ENCODE peak calls at places on chromosome 14, in four cellular contexts. One of them, this sample, is unnamed.

GRCh38 chr14:65949711-65950516 is 536.3 kb upstream of the CCDC196 start:
- DNase-seq in A549: peak
- DNase-seq in ovary: no peak
- DNase-seq in thyroid gland: peak
- DNase-seq in this sample: no peak

GRCh38 chr14:88364710-88365413 is 20.6 kb upstream of the SPATA7 start:
- DNase-seq in thyroid gland: no peak
- DNase-seq in ovary: no peak
- DNase-seq in A549: no peak
- DNase-seq in this sample: no peak

GRCh38 chr14:64158608-64159007 is 135.6 kb downstream of the ESR2 start:
- DNase-seq in ovary: no peak
- DNase-seq in thyroid gland: no peak
- DNase-seq in A549: no peak
- DNase-seq in this sample: peak

GRCh38 chr14:43479751-43480150 is 1027.3 kb downstream of the FSCB start:
- DNase-seq in A549: no peak
- DNase-seq in ovary: no peak
- DNase-seq in thyroid gland: no peak
- DNase-seq in this sample: no peak

GRCh38 chr14:65627315-65627714 is 214.8 kb downstream of the FUT8 start:
- DNase-seq in thyroid gland: no peak
- DNase-seq in ovary: no peak
- DNase-seq in A549: no peak
- DNase-seq in this sample: no peak

GRCh38 chr14:30608533-30609006 is 13.5 kb upstream of the SCFD1 start:
- DNase-seq in thyroid gland: no peak
- DNase-seq in ovary: no peak
- DNase-seq in A549: peak
- DNase-seq in this sample: no peak

GRCh38 chr14:32744811-32745445 is 193.8 kb upstream of the NPAS3 start:
- DNase-seq in A549: no peak
- DNase-seq in ovary: no peak
- DNase-seq in thyroid gland: no peak
- DNase-seq in this sample: no peak

GRCh38 chr14:63852271-63852816 is 460 bp upstream of the SYNE2 start:
- DNase-seq in A549: peak
- DNase-seq in ovary: no peak
- DNase-seq in thyroid gland: peak
- DNase-seq in this sample: no peak

GRCh38 chr14:38187475-38187874 is 20.2 kb upstream of the SSTR1 start:
- DNase-seq in A549: no peak
- DNase-seq in thyroid gland: no peak
- DNase-seq in ovary: no peak
- DNase-seq in this sample: no peak

GRCh38 chr14:58280954-58281787 is 17.2 kb upstream of the ARID4A start:
- DNase-seq in A549: peak
- DNase-seq in thyroid gland: peak
- DNase-seq in ovary: no peak
- DNase-seq in this sample: peak

GRCh38 chr14:36661506-36662257 is at the start of gene PAX9:
- DNase-seq in A549: peak
- DNase-seq in thyroid gland: peak
- DNase-seq in ovary: peak
- DNase-seq in this sample: peak

GRCh38 chr14:99511421-99512109 is 30.4 kb downstream of the CCNK start:
- DNase-seq in A549: no peak
- DNase-seq in thyroid gland: no peak
- DNase-seq in ovary: peak
- DNase-seq in this sample: no peak

GRCh38 chr14:77843155-77843554 is 43.2 kb downstream of the ADCK1 start:
- DNase-seq in ovary: no peak
- DNase-seq in thyroid gland: no peak
- DNase-seq in A549: no peak
- DNase-seq in this sample: no peak

GRCh38 chr14:42715316-42715715 is 1108.6 kb downstream of the LRFN5 start:
- DNase-seq in A549: no peak
- DNase-seq in thyroid gland: no peak
- DNase-seq in ovary: no peak
- DNase-seq in this sample: no peak

GRCh38 chr14:86683525-86683924 is 1153.6 kb downstream of the FLRT2 start:
- DNase-seq in thyroid gland: no peak
- DNase-seq in A549: no peak
- DNase-seq in ovary: no peak
- DNase-seq in this sample: no peak

GRCh38 chr14:38964630-38965029 is 138.4 kb downstream of the SEC23A start:
- DNase-seq in ovary: no peak
- DNase-seq in thyroid gland: peak
- DNase-seq in A549: peak
- DNase-seq in this sample: no peak

GRCh38 chr14:91586451-91586850 is 76.3 kb upstream of the PPP4R3A start:
- DNase-seq in thyroid gland: no peak
- DNase-seq in A549: no peak
- DNase-seq in ovary: no peak
- DNase-seq in this sample: no peak

GRCh38 chr14:51462706-51463105 is 189.0 kb upstream of the FRMD6 start:
- DNase-seq in thyroid gland: no peak
- DNase-seq in ovary: no peak
- DNase-seq in A549: no peak
- DNase-seq in this sample: no peak

GRCh38 chr14:49870908-49871307 is 18.3 kb upstream of the NEMF start:
- DNase-seq in thyroid gland: no peak
- DNase-seq in A549: no peak
- DNase-seq in ovary: no peak
- DNase-seq in this sample: no peak

GRCh38 chr14:49865431-49865859 is 12.9 kb upstream of the NEMF start:
- DNase-seq in thyroid gland: peak
- DNase-seq in A549: peak
- DNase-seq in ovary: peak
- DNase-seq in this sample: peak

GRCh38 chr14:49863483-49864262 is 11.1 kb upstream of the NEMF start:
- DNase-seq in A549: no peak
- DNase-seq in ovary: no peak
- DNase-seq in thyroid gland: peak
- DNase-seq in this sample: peak

GRCh38 chr14:49868720-49869114 is 16.1 kb upstream of the NEMF start:
- DNase-seq in ovary: no peak
- DNase-seq in A549: no peak
- DNase-seq in thyroid gland: no peak
- DNase-seq in this sample: no peak

DNA sequence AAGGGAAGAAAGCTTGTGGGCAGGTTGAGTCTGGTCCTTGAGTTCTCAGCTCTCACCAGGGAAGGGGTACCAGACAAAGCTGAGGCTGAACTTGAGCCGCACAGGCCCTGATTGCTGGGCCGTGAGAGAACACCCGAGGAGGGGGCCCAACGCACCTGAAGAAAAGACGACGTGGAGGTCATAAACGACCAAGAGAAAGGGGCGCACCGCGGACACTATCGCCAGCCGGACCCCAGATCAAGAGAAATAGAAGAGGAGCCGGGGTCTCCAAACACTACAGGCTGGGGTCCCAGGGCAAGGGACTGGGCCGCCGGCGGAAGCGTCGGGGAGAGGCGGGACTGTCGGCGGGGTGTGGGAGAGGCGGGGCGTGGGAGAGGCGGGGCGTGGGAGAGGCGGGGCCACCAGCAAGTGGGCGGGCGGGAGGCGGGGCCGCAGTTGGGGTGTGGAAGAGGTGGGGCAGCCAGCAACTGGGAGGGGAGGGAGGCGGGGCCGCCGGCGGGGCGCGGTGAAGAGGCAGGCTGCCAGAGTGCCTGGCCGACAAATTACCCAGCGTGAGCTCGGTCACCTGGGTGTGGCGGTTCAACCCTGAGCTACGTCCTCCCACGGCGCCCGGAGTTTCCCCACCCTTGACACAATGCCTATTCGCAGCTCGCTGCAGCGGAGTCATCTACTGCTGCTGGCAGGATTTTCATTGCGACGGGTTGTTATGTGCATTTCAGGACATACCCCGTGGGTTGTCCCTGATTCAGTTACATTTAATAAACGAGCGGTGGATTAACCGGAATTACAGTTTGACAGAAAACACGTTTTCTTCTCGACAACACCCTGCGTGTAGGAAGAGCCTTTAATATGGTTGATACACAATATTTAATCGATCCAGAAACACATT is 15.5 kb upstream of the NEMF start:
- DNase-seq in A549: peak
- DNase-seq in ovary: peak
- DNase-seq in thyroid gland: peak
- DNase-seq in this sample: peak
- TF ChIP-seq POLR2A in A549: peak
- TF ChIP-seq POLR2A in ovary: peak
- TF ChIP-seq POLR2A in thyroid gland: peak
- TF ChIP-seq POLR2A in this sample: peak

DNA sequence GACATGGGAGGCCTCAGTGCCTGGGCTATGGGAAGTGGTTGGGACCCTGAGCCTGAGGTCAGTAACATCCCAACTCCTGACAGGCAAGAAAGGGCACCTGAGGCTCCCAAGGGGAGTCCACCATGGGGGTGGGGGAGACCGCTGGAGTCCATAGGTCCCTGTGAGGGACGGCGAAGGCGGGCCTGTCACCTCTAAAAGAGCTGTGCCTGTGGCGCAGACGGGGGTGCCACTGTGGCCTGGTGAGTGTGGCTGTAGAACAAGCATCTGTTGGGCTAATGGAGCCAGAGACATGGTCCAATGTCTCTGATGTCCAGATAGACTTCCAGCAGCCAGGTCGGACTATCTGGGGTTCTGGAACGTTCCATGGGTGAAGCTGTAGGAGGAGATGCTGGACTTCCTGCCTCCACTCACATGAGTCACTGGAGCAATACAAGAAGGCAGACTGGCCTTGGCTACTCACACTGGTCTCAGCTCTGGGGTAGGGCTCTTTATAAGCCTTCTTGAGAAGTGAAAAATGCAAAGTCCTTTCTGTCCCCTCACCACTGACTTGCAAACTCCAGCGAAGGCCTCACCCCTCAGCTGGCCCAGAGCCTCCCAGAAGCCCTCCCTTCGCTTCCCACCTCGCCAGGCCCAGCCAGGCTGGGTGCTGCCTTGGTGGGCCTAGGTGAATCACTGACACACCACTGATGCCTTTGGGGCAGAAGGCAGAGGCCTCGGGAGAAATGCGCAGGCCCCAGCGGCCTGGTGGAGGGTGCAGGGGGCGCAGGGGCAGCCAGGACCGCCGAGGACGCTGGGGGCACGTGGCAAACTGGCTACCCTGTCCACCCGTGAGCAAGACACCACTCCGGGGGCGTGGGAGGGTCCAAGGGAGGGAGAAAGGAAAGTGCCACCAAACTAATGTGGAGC is 1.1 kb upstream of the TRAF3 start:
- DNase-seq in A549: peak
- DNase-seq in thyroid gland: no peak
- DNase-seq in ovary: no peak
- DNase-seq in this sample: peak
- TF ChIP-seq POLR2A in A549: no peak
- TF ChIP-seq POLR2A in thyroid gland: no peak
- TF ChIP-seq POLR2A in ovary: no peak
- TF ChIP-seq POLR2A in this sample: no peak

GRCh38 chr14:75294649-75295033 is 16.0 kb downstream of the FOS start:
- DNase-seq in thyroid gland: no peak
- DNase-seq in A549: peak
- DNase-seq in ovary: no peak
- DNase-seq in this sample: no peak

GRCh38 chr14:75295061-75295461 is 16.4 kb downstream of the FOS start:
- DNase-seq in ovary: peak
- DNase-seq in thyroid gland: peak
- DNase-seq in A549: peak
- DNase-seq in this sample: peak

GRCh38 chr14:75295491-75296338 is 17.1 kb downstream of the FOS start:
- DNase-seq in A549: peak
- DNase-seq in ovary: peak
- DNase-seq in thyroid gland: peak
- DNase-seq in this sample: peak

GRCh38 chr14:75292886-75293285 is 14.3 kb downstream of the FOS start:
- DNase-seq in ovary: no peak
- DNase-seq in A549: no peak
- DNase-seq in thyroid gland: no peak
- DNase-seq in this sample: no peak

DNA sequence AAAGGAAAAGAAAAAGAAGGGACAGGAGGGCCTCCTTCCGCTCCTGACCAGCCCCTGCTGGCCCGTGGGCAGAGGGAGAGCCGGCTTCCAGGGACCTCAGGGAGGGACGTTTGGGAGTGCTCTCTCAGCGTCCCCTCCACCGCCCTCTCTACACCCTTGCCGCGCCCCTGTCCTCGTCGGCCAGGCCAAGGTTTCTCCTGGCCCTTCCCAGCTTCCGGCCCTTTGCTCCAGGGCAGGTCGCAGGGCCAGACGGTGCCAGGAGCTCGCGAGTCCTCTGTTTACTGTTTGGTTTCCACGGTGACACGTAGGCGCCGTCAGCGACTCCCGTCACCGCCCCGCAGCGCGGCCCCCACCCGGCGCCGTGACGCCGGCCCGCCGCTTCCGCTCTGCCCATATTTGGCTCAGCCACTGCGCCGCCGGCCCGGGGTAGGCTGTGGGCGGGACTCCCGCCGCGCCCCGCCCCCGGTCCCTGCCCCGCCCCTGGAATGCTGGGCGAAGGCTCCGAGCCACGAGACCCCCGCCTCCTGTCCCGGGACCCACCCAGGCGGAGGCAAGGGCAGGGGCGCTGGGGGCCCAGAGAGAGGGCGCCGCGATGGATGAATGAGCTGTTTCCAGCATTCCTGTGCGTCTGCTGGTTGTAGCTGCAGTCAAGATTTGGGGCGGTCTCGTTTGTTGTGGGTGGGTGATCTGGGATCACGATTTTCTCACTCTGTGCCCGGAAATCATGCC is 15.5 kb downstream of the FOS start:
- DNase-seq in A549: peak
- DNase-seq in ovary: peak
- DNase-seq in thyroid gland: peak
- DNase-seq in this sample: peak
- TF ChIP-seq POLR2A in A549: peak
- TF ChIP-seq POLR2A in ovary: peak
- TF ChIP-seq POLR2A in thyroid gland: peak
- TF ChIP-seq POLR2A in this sample: no peak

DNA sequence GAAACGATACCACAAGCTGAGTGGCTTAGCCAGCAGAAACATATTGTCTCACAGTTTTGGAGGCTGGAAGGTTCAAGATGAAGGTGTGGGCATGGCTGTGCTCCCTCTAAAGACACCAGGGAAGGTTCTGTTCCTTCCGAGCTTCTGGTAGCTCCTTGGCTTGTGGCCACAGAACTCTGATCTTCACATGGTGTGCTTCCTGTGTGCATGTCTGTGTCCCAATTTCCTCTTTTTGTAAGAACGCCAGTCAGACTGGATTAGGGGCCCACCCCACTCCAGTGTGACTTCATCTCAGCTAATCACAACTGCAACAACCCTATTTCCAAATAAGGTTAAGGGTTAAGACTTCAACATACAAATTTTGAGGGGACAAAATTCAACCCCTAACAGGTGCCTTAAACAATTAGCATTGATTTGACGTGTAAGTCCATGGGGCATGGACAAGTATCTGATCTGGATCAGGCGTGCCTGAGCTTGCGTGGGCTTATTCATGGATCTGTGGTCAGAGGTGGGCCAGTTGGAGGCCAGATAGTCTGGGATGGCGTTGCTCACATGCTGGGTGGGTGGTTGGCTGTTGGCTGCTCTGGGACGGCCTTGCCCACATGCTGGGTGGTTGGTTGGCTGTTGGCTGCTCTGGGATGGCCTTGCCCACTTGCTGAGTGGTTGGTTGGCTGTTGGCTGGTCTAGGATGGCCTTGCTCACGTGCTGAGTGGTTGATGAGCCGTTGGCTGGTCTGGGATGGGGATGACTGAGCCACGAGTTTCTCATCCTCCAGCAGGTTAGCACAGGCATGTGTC is 88.5 kb downstream of the LGMN start:
- DNase-seq in thyroid gland: no peak
- DNase-seq in A549: no peak
- DNase-seq in ovary: no peak
- DNase-seq in this sample: no peak
- TF ChIP-seq POLR2A in thyroid gland: no peak
- TF ChIP-seq POLR2A in A549: no peak
- TF ChIP-seq POLR2A in ovary: no peak
- TF ChIP-seq POLR2A in this sample: no peak

This sample was measured in endothelial cell of umbilical vein.